ENCODE peak calls at places on chromosome 10, in six cellular contexts. C is GM23248, W is K562, S is PC-3, G is neuronal stem cell, M is IMR-90. B is an unnamed sample.

GRCh38 chr10:49222170-49222569 is 34.0 kb upstream of the TMEM273 start:
- DNase-seq in W (no peak), G (no peak), C (no peak), S (peak; percentile 27), M (no peak), B (no peak)

GRCh38 chr10:95236068-95236903 is 42.2 kb downstream of the ACSM6 start:
- DNase-seq in S (peak; percentile 73), C (peak; percentile 82), W (no peak), M (peak; percentile 81), G (no peak), B (peak; percentile 68)

GRCh38 chr10:77392851-77393250 is 244.8 kb downstream of the KCNMA1 start:
- DNase-seq in G (no peak), C (peak; percentile 100), S (peak; percentile 100), W (no peak), M (peak; percentile 98), B (peak; percentile 50)

GRCh38 chr10:82544377-82544776 is 669.4 kb downstream of the NRG3 start:
- DNase-seq in G (no peak), S (no peak), W (no peak), C (no peak), M (no peak), B (no peak)

GRCh38 chr10:66366163-66366562 is 559.7 kb upstream of the LRRTM3 start:
- DNase-seq in S (no peak), W (no peak), C (no peak), M (no peak), G (no peak), B (no peak)

GRCh38 chr10:13788320-13788600 is 201.5 kb downstream of the PRPF18 start:
- DNase-seq in W (no peak), G (no peak), M (no peak), C (peak; percentile 66), S (no peak), B (no peak)

GRCh38 chr10:129556316-129556715 is 89.3 kb downstream of the MGMT start:
- DNase-seq in W (no peak), S (no peak), C (no peak), G (no peak), M (no peak), B (no peak)

GRCh38 chr10:116561026-116561425 is 15.3 kb downstream of the PNLIP start:
- DNase-seq in C (no peak), G (no peak), S (no peak), M (no peak), W (no peak), B (no peak)

GRCh38 chr10:133276100-133276434 is 601 bp downstream of the ADAM8 start:
- DNase-seq in W (no peak), S (no peak), G (no peak), C (no peak), M (no peak), B (no peak)

GRCh38 chr10:34715511-34716187 is 99.4 kb downstream of the PARD3 start:
- DNase-seq in C (no peak), G (no peak), M (no peak), S (no peak), W (no peak), B (no peak)

GRCh38 chr10:2619472-2619871 is 447.9 kb upstream of the PFKP start:
- DNase-seq in S (peak; percentile 10), W (peak; percentile 14), G (no peak), M (no peak), C (peak; percentile 0), B (no peak)

GRCh38 chr10:29104661-29105369 is 184.1 kb upstream of the LYZL1 start:
- DNase-seq in M (peak; percentile 16), W (no peak), S (peak; percentile 85), G (no peak), C (no peak), B (no peak)

GRCh38 chr10:125584954-125585353 is 98.0 kb downstream of the TEX36 start:
- DNase-seq in S (peak; percentile 79), G (no peak), C (no peak), M (no peak), W (no peak), B (no peak)

GRCh38 chr10:118032564-118032963 is 14.2 kb downstream of the RAB11FIP2 start:
- DNase-seq in M (no peak), W (no peak), C (no peak), S (no peak), G (no peak), B (no peak)

GRCh38 chr10:130713105-130713504 is 576.9 kb downstream of the GLRX3 start:
- DNase-seq in G (no peak), M (no peak), W (no peak), S (no peak), C (no peak), B (no peak)

GRCh38 chr10:91691255-91691654 is 58.4 kb upstream of the PPP1R3C start:
- DNase-seq in M (no peak), C (no peak), W (no peak), S (no peak), G (no peak), B (no peak)

GRCh38 chr10:131196176-131196885 is 115.2 kb downstream of the TCERG1L start:
- DNase-seq in W (no peak), S (no peak), M (no peak), G (no peak), C (no peak), B (no peak)

GRCh38 chr10:79052311-79053080 is 16.3 kb upstream of the ZMIZ1 start:
- DNase-seq in G (peak; percentile 27), S (peak; percentile 89), C (peak; percentile 28), W (peak; percentile 66), M (no peak), B (no peak)

GRCh38 chr10:31756131-31757119 is 172.2 kb downstream of the ARHGAP12 start:
- DNase-seq in C (no peak), M (no peak), W (no peak), G (no peak), S (no peak), B (no peak)
- H3K4me3 ChIP-seq in C (no peak overlapping the region), M (no peak overlapping the region), W (no peak overlapping the region), G (no peak overlapping the region), S (no peak overlapping the region), B (no peak overlapping the region)

GRCh38 chr10:89302628-89303027 is 782 bp downstream of the IFIT2 start:
- DNase-seq in C (peak; percentile 36), G (no peak), S (peak; percentile 42), M (no peak), W (no peak), B (no peak)

GRCh38 chr10:89301721-89302445 is at the start of gene IFIT2:
- DNase-seq in G (no peak), M (peak; percentile 80), W (no peak), S (peak; percentile 71), C (peak; percentile 87), B (no peak)

GRCh38 chr10:89303161-89303560 is 1.3 kb downstream of the IFIT2 start:
- DNase-seq in W (no peak), C (no peak), G (no peak), S (no peak), M (no peak), B (no peak)

GRCh38 chr10:89299031-89299430 is 2.8 kb upstream of the IFIT2 start:
- DNase-seq in S (no peak), G (no peak), M (no peak), C (no peak), W (no peak), B (no peak)

GRCh38 chr10:89301231-89301630 is 615 bp upstream of the IFIT2 start:
- DNase-seq in W (no peak), G (no peak), S (peak; percentile 26), C (peak; percentile 65), M (peak; percentile 43), B (no peak)
- H3K9ac ChIP-seq in W (no peak overlapping the region), G (no peak overlapping the region), S (peak overlapping the region; percentile 47), C (peak overlapping the region; percentile 86), M (peak overlapping the region; percentile 67), B (peak overlapping the region; percentile 56)

GRCh38 chr10:110857265-110858158 is 14.2 kb upstream of the PDCD4 start:
- DNase-seq in W (peak; percentile 57), S (no peak), M (peak; percentile 84), C (peak; percentile 33), G (no peak), B (no peak)
- H3K4me2 ChIP-seq in W (peak overlapping the region; percentile 73), S (no peak overlapping the region), M (peak overlapping the region; percentile 7), C (no peak overlapping the region), G (no peak overlapping the region), B (no peak overlapping the region)

DNA sequence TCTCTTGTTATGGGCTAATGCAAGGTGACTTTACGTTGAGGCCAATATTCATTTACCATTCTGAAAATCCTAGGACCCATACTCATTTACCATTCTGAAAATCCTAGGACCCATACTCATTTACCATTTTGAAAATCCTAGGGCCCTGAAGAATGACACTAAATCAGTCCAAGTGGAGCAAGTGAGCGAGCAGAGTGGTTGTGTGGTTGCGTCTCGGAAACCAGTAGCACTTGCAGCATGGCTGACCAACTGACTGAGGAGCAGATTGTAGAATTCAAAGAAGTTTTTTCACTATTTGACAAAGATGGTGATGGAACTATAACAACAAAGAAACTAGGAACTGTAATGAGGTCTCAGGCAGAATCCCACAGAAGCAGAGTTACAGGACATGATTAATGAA is 6.9 kb downstream of the SAR1A start:
- DNase-seq in S (no peak), W (no peak), M (no peak), C (no peak), G (no peak), B (no peak)
- H3K4me3 ChIP-seq in S (no peak overlapping the region), W (no peak overlapping the region), M (no peak overlapping the region), C (no peak overlapping the region), G (no peak overlapping the region), B (no peak overlapping the region)

GRCh38 chr10:32049113-32049512 is 7.1 kb downstream of the KIF5B start:
- DNase-seq in M (peak; percentile 67), C (peak; percentile 65), W (no peak), S (no peak), G (no peak), B (no peak)

GRCh38 chr10:32048282-32048681 is 7.9 kb downstream of the KIF5B start:
- DNase-seq in M (no peak), S (no peak), W (no peak), G (no peak), C (no peak), B (no peak)

GRCh38 chr10:32054087-32054486 is 2.1 kb downstream of the KIF5B start:
- DNase-seq in S (peak; percentile 50), M (peak; percentile 87), G (peak; percentile 11), W (no peak), C (peak; percentile 75), B (no peak)

GRCh38 chr10:32055478-32056135 is 618 bp downstream of the KIF5B start:
- DNase-seq in S (peak; percentile 30), G (no peak), W (peak; percentile 71), M (peak; percentile 41), C (peak; percentile 74), B (no peak)

GRCh38 chr10:32050145-32050544 is 6.1 kb downstream of the KIF5B start:
- DNase-seq in G (no peak), M (no peak), C (no peak), S (no peak), W (no peak), B (no peak)
- H3K9ac ChIP-seq in G (no peak overlapping the region), M (no peak overlapping the region), C (no peak overlapping the region), S (no peak overlapping the region), W (no peak overlapping the region), B (no peak overlapping the region)

GRCh38 chr10:33008499-33009243 is 50.6 kb upstream of the ITGB1 start:
- DNase-seq in S (peak; percentile 100), W (peak; percentile 59), C (peak; percentile 89), M (peak; percentile 92), G (peak; percentile 64), B (peak; percentile 71)
- H3K4me2 ChIP-seq in S (peak overlapping the region; percentile 65), W (no peak overlapping the region), C (peak overlapping the region; percentile 63), M (peak overlapping the region; percentile 91), G (no peak overlapping the region), B (peak overlapping the region; percentile 85)

B was measured in HCT116.